ENCODE peak calls at places on chromosomes 13 and 19, in seven cellular contexts. J is upper lobe of left lung, W is prostate gland, D is spleen, G is transverse colon, C is K562, Z is breast epithelium. M is an unnamed sample. For H3K9me3, the result is how much of the 10 kb centered on the place peaks cover.

GRCh38 chr19:55494172-55494761 is 6.0 kb downstream of the SSC5D start:
- DNase-seq in C (peak), D (no peak), J (peak), G (no peak), Z (no peak), W (no peak), M (no peak)

GRCh38 chr13:96238861-96239260 is 149.0 kb downstream of the HS6ST3 start:
- DNase-seq in D (no peak), W (no peak), G (no peak), J (no peak), Z (no peak), C (no peak), M (no peak)

GRCh38 chr13:45446181-45446580 is 18.6 kb upstream of the COG3 start:
- DNase-seq in C (no peak), Z (no peak), D (no peak), W (no peak), G (no peak), J (no peak), M (no peak)

GRCh38 chr19:44212865-44213346 is 574 bp downstream of the ZNF227 start:
- DNase-seq in C (peak), W (peak), D (no peak), J (no peak), G (no peak), Z (no peak), M (no peak)

GRCh38 chr13:98997738-98998641 is 20.1 kb upstream of the DOCK9 start:
- DNase-seq in Z (no peak), W (no peak), G (no peak), J (no peak), C (no peak), D (no peak), M (no peak)

GRCh38 chr13:75749407-75749806 is 113.3 kb downstream of the LMO7 start:
- DNase-seq in G (no peak), W (peak), C (no peak), D (no peak), J (no peak), Z (no peak), M (no peak)

GRCh38 chr19:18098891-18099622 is 1.5 kb downstream of the MAST3 start:
- DNase-seq in D (peak), C (peak), Z (no peak), J (no peak), G (peak), W (no peak), M (no peak)

GRCh38 chr13:29270536-29271045 is 324.9 kb downstream of the SLC7A1 start:
- DNase-seq in G (no peak), C (no peak), J (peak), W (no peak), D (no peak), Z (no peak), M (no peak)

GRCh38 chr13:21576424-21576823 is 27.5 kb downstream of the MICU2 start:
- DNase-seq in C (peak), D (no peak), Z (no peak), J (no peak), W (no peak), G (no peak), M (no peak)

GRCh38 chr19:54727562-54727961 is 3.3 kb downstream of the KIR3DL3 start:
- DNase-seq in W (no peak), D (no peak), Z (no peak), G (no peak), J (no peak), C (no peak), M (no peak)

GRCh38 chr19:40598918-40599307 is 2.3 kb upstream of the LTBP4 start:
- DNase-seq in W (no peak), C (no peak), G (no peak), J (no peak), D (no peak), Z (no peak), M (no peak)

GRCh38 chr13:102555914-102556553 is 40.8 kb upstream of the TPP2 start:
- DNase-seq in W (no peak), Z (no peak), G (no peak), J (no peak), C (peak), D (no peak), M (no peak)

GRCh38 chr19:28239270-28239669 is 973.7 kb downstream of the UQCRFS1 start:
- DNase-seq in Z (no peak), J (no peak), C (peak), W (no peak), D (no peak), G (no peak), M (no peak)

GRCh38 chr19:7486923-7487322 is 1.9 kb downstream of the PEX11G start:
- DNase-seq in W (no peak), G (no peak), J (no peak), D (no peak), C (no peak), Z (no peak), M (no peak)

GRCh38 chr13:66219493-66219892 is 1010.6 kb downstream of the PCDH9 start:
- DNase-seq in Z (no peak), W (no peak), G (no peak), D (no peak), C (no peak), J (no peak), M (no peak)

DNA sequence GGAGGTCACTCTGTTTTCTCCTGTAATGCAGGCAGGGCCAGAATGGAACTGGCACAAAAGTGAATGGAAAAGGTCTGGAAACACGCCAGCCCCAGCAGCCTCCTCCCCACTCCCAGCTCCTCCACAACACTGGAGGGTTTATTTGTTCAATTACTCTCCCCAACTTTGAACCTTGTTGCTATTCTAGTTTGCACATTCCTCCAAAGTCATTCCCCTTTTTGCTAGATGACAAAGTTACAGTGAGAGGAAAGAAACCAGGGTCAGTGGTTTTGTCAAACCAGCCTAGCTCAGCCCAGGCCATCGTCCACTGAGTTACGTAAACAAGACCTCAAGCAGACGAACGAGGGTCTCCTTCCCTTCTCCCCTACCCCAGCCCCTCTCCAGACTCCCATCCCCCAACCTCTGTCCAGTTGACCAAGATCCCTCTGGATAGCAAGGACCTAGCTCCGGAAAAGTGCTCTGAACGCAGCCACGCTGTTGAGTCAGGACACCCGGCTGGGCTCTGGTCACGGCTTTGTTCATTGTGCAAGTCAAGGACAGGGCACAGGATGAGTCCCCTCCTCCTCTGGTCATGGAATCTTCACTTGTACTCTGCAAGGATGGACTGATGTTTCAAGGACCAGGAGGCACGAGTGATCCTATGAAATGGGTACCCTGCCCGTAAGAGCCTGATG is 180.0 kb downstream of the USP12 start:
- DNase-seq in J (no peak), Z (no peak), W (no peak), G (no peak), C (no peak), D (no peak), M (no peak)
- TF ChIP-seq POLR2AphosphoS5 in J (no peak), Z (no peak), W (no peak), G (no peak), C (no peak), D (no peak), M (no peak)

GRCh38 chr13:38159710-38160109 is 189.9 kb upstream of the UFM1 start:
- DNase-seq in J (no peak), G (no peak), W (no peak), C (no peak), Z (no peak), D (no peak), M (no peak)
- H3K9me3 ChIP-seq in J (under half), G (under half), W (under half), C (under half), Z (under half), D (under half), M (under half)

DNA sequence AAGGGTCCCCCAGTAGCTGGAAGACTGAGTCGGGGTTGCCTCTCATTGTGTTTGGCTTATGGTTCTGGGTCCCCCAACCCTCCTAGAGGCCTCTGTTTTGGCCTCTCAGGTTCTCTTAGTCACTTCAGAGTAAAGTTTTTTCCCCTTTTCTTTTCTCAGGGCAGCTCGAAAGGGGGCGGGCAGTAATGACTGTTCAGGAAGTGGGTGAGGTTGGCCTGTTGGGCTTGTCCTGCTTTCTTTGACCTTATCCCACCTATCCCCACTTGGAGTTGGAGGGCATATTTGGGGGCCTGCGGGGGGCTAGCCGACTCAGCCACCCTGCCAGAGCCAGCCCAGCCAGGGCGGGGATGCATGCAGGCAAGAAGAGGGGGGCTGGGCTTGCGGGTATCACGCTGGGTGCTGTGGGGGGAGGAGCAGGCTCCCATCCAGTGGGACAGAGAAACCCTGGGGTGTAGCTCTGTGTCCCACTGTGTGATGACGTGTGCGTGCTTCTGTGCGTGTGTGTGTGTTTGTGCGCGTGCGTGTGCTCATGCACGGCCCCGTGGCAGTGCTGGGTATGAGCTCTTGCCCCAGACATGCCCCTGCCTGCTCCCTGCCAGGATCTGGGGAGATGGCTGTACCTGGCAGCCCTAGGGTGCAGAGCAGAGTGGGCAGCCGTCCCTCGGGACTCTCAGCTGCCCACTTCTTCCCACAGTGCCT is 1.4 kb downstream of the CIC start:
- DNase-seq in G (peak), C (no peak), Z (no peak), D (peak), J (peak), W (peak), M (no peak)
- TF ChIP-seq POLR2AphosphoS5 in G (no peak), C (no peak), Z (no peak), D (peak), J (no peak), W (peak), M (peak)

DNA sequence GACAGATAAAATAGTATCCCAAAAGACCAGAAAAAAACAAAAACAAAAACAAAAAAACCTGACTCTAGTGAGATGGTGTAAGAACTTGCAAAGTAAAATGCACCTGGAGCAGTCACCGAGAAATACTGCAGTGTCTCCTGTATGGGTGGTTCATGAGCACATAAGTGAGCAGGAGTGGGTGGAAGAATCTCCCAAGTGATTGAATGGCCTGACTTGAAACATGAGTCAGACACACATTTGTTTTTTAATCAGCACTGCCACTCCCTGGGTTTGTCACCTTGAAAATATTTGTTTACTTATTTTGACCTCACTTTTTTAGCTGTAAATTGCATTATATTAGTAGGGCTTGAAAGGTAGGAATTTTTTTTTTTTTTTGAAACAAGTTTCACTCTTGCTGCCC is 2.0 kb downstream of the ZNF431 start:
- DNase-seq in C (no peak), Z (no peak), G (no peak), W (no peak), J (no peak), D (no peak), M (no peak)
- H3K9me3 ChIP-seq in C (under half), Z (under half), G (under half), W (under half), J (under half), D (under half), M (under half)